ENCODE peak calls at places on chromosomes 16 and 17, in four cellular contexts. One of them, this sample, is unnamed. For H3K4me1 and H3K9me2, the result is how much of the 10 kb centered on the place peaks cover.

GRCh38 chr16:19118938-19119431 is 5.2 kb downstream of the ITPRIPL2 start:
- DNase-seq in hepatocyte: peak
- DNase-seq in GM23338: no peak
- DNase-seq in HCT116: no peak
- DNase-seq in this sample: no peak

GRCh38 chr17:82876602-82877391 is 37.0 kb upstream of the ZNF750 start:
- DNase-seq in HCT116: peak
- DNase-seq in GM23338: peak
- DNase-seq in hepatocyte: peak
- DNase-seq in this sample: no peak

GRCh38 chr17:81094224-81094743 is 59.3 kb downstream of the BAIAP2 start:
- DNase-seq in hepatocyte: no peak
- DNase-seq in GM23338: no peak
- DNase-seq in HCT116: no peak
- DNase-seq in this sample: no peak

GRCh38 chr17:9768381-9768934 is 22.9 kb downstream of the DHRS7C start:
- DNase-seq in GM23338: peak
- DNase-seq in HCT116: peak
- DNase-seq in hepatocyte: peak
- DNase-seq in this sample: peak

GRCh38 chr17:28225271-28225670 is 93.7 kb upstream of the TMEM97 start:
- DNase-seq in hepatocyte: no peak
- DNase-seq in HCT116: no peak
- DNase-seq in GM23338: no peak
- DNase-seq in this sample: no peak

GRCh38 chr17:80947200-80947940 is 44.3 kb upstream of the CHMP6 start:
- DNase-seq in hepatocyte: no peak
- DNase-seq in GM23338: no peak
- DNase-seq in HCT116: no peak
- DNase-seq in this sample: no peak

GRCh38 chr16:27314161-27314723 is 468 bp downstream of the IL4R start:
- DNase-seq in hepatocyte: peak
- DNase-seq in HCT116: peak
- DNase-seq in GM23338: peak
- DNase-seq in this sample: no peak

GRCh38 chr17:17751489-17751995 is 70.3 kb downstream of the RAI1 start:
- DNase-seq in hepatocyte: no peak
- DNase-seq in HCT116: no peak
- DNase-seq in GM23338: no peak
- DNase-seq in this sample: peak

GRCh38 chr17:77396610-77397009 is 255.8 kb downstream of the SEC14L1 start:
- DNase-seq in HCT116: no peak
- DNase-seq in GM23338: no peak
- DNase-seq in hepatocyte: no peak
- DNase-seq in this sample: no peak

GRCh38 chr17:57530508-57530907 is 214.6 kb downstream of the CCDC182 start:
- DNase-seq in GM23338: peak
- DNase-seq in hepatocyte: no peak
- DNase-seq in HCT116: no peak
- DNase-seq in this sample: peak

GRCh38 chr17:37570527-37571093 is 38.6 kb downstream of the SYNRG start:
- DNase-seq in HCT116: peak
- DNase-seq in GM23338: peak
- DNase-seq in hepatocyte: peak
- DNase-seq in this sample: peak

GRCh38 chr17:67054608-67055007 is 10.3 kb downstream of the CACNG1 start:
- DNase-seq in HCT116: no peak
- DNase-seq in GM23338: no peak
- DNase-seq in hepatocyte: no peak
- DNase-seq in this sample: no peak

GRCh38 chr16:85180047-85180878 is 68.0 kb upstream of the CIBAR2 start:
- DNase-seq in hepatocyte: no peak
- DNase-seq in HCT116: no peak
- DNase-seq in GM23338: no peak
- DNase-seq in this sample: no peak

GRCh38 chr16:71479420-71479819 is 9.7 kb downstream of the ZNF19 start:
- DNase-seq in hepatocyte: peak
- DNase-seq in HCT116: no peak
- DNase-seq in GM23338: peak
- DNase-seq in this sample: peak

GRCh38 chr16:90019543-90020259 is 445 bp upstream of the DBNDD1 start:
- DNase-seq in GM23338: peak
- DNase-seq in hepatocyte: peak
- DNase-seq in HCT116: no peak
- DNase-seq in this sample: peak

GRCh38 chr16:50547944-50548658 is at the start of gene NKD1:
- DNase-seq in hepatocyte: peak
- DNase-seq in HCT116: peak
- DNase-seq in GM23338: peak
- DNase-seq in this sample: peak

GRCh38 chr16:85617948-85618347 is 4.8 kb downstream of the GSE1 start:
- DNase-seq in HCT116: no peak
- DNase-seq in GM23338: no peak
- DNase-seq in hepatocyte: no peak
- DNase-seq in this sample: no peak

GRCh38 chr17:31224366-31224765 is 72.7 kb downstream of the OMG start:
- DNase-seq in HCT116: no peak
- DNase-seq in hepatocyte: no peak
- DNase-seq in GM23338: no peak
- DNase-seq in this sample: no peak

GRCh38 chr17:67063146-67063545 is 18.8 kb downstream of the CACNG1 start:
- DNase-seq in GM23338: no peak
- DNase-seq in HCT116: no peak
- DNase-seq in hepatocyte: no peak
- DNase-seq in this sample: no peak

GRCh38 chr17:9958586-9959281 is 53.7 kb upstream of the RCVRN start:
- DNase-seq in GM23338: peak
- DNase-seq in HCT116: no peak
- DNase-seq in hepatocyte: no peak
- DNase-seq in this sample: no peak

GRCh38 chr17:75849304-75849695 is 5.1 kb upstream of the UNC13D start:
- DNase-seq in HCT116: no peak
- DNase-seq in GM23338: no peak
- DNase-seq in hepatocyte: no peak
- DNase-seq in this sample: no peak
- H3K4me1 ChIP-seq in HCT116: under half
- H3K4me1 ChIP-seq in GM23338: under half
- H3K4me1 ChIP-seq in hepatocyte: under half
- H3K4me1 ChIP-seq in this sample: under half

GRCh38 chr17:7083592-7083991 is 3.5 kb upstream of the CLEC10A start:
- DNase-seq in GM23338: no peak
- DNase-seq in HCT116: no peak
- DNase-seq in hepatocyte: no peak
- DNase-seq in this sample: no peak

GRCh38 chr17:7080445-7081041 is 492 bp upstream of the CLEC10A start:
- DNase-seq in hepatocyte: no peak
- DNase-seq in HCT116: no peak
- DNase-seq in GM23338: no peak
- DNase-seq in this sample: no peak

GRCh38 chr17:7084058-7084457 is 4.0 kb upstream of the CLEC10A start:
- DNase-seq in hepatocyte: no peak
- DNase-seq in GM23338: no peak
- DNase-seq in HCT116: no peak
- DNase-seq in this sample: no peak

GRCh38 chr17:7079581-7080444 is at the start of gene CLEC10A:
- DNase-seq in hepatocyte: no peak
- DNase-seq in GM23338: no peak
- DNase-seq in HCT116: no peak
- DNase-seq in this sample: no peak

DNA sequence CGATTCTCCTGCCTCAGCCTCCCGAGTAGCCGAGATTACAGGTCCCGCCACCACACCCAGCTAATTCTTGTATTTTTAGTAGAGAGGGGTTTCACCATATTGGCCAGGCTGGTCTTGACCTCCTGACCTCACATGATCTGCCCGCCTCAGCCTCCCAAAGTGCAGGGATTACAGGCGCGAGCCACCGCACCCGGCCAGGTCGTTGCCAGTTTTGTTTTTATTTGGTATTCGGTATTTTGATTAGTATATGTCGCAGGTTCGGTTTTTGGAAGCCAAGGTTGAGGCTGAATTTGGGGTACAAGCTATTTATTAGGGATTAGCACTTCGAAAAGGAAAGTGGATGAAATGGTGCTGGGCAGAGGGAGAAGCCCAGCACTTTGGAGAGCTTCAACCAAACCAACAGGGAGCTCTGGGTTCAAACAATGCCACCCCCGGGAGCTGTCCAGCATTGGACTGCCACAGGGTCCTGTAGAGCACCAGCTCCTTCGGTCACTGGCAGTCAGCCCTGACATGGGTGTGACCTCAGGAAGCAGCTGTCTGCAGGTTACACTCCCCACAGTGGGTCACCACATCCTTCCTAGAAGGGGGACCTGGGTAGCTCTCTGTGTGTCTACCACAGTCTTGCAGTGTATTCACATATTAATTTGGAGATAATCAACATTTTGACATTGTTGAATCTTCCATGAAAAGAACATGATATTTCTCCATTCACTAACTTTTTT is 1.5 kb upstream of the CLEC10A start:
- DNase-seq in HCT116: no peak
- DNase-seq in hepatocyte: no peak
- DNase-seq in GM23338: no peak
- DNase-seq in this sample: no peak
- H3K9me2 ChIP-seq in HCT116: under half
- H3K9me2 ChIP-seq in hepatocyte: under half
- H3K9me2 ChIP-seq in GM23338: under half
- H3K9me2 ChIP-seq in this sample: under half

GRCh38 chr16:75559002-75559401 is 3.0 kb upstream of the TMEM231 start:
- DNase-seq in hepatocyte: no peak
- DNase-seq in GM23338: no peak
- DNase-seq in HCT116: no peak
- DNase-seq in this sample: no peak

GRCh38 chr16:75555213-75555706 is 792 bp downstream of the TMEM231 start:
- DNase-seq in GM23338: peak
- DNase-seq in HCT116: peak
- DNase-seq in hepatocyte: peak
- DNase-seq in this sample: peak

GRCh38 chr16:75552951-75553350 is 3.1 kb downstream of the TMEM231 start:
- DNase-seq in GM23338: no peak
- DNase-seq in HCT116: no peak
- DNase-seq in hepatocyte: no peak
- DNase-seq in this sample: no peak

GRCh38 chr16:75559564-75560372 is 3.7 kb upstream of the TMEM231 start:
- DNase-seq in HCT116: no peak
- DNase-seq in hepatocyte: peak
- DNase-seq in GM23338: peak
- DNase-seq in this sample: no peak

DNA sequence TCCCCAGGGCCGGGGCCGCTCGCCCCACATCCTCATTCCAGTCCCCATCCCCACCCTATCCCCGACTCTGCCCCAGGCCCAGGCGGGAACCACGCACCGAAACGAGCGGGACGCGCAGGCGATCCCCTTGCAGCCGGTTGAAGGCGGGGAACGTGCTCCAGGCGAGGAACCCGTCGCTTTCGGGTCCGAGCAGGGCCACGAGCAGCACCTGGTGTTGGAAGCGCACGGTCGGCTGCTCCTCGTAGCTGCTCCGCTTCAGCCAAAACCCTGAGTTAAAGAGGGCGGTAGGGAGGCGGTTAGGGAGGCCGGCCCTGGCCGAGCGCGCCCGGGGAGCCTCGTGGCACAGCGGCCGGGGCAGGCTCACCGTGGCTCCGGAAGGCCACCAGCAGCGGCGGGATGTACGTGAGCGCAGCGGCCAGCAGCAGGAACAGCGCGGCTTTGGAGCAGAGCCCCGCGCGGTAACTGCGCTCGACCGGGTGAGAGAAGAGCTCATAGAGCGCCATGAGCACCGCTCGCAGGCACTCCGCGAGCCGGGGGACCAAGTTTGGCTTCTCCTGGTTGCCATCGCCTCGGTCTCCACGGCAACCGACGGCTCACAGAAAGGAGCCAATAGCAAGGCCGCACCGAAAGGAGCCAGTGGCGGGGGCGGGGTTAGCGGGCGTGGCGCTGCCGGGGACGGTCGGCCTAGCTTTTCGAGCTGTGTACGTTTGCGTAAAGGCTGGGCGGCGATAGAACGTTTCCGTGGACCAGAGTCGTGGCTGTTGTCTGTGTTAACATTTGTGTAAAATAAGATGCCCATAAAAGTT is at the start of gene TMEM231:
- DNase-seq in hepatocyte: peak
- DNase-seq in HCT116: peak
- DNase-seq in GM23338: peak
- DNase-seq in this sample: peak
- TF ChIP-seq CTCF in hepatocyte: no peak
- TF ChIP-seq CTCF in HCT116: no peak
- TF ChIP-seq CTCF in GM23338: no peak
- TF ChIP-seq CTCF in this sample: peak

GRCh38 chr16:67449739-67450138 is 18.8 kb downstream of the HSD11B2 start:
- DNase-seq in GM23338: no peak
- DNase-seq in HCT116: no peak
- DNase-seq in hepatocyte: no peak
- DNase-seq in this sample: no peak

GRCh38 chr16:67451061-67451703 is 20.3 kb downstream of the HSD11B2 start:
- DNase-seq in GM23338: no peak
- DNase-seq in HCT116: no peak
- DNase-seq in hepatocyte: no peak
- DNase-seq in this sample: no peak

GRCh38 chr16:67447508-67448076 is 16.7 kb downstream of the HSD11B2 start:
- DNase-seq in GM23338: peak
- DNase-seq in HCT116: peak
- DNase-seq in hepatocyte: no peak
- DNase-seq in this sample: peak

GRCh38 chr16:67448580-67448979 is 17.7 kb downstream of the HSD11B2 start:
- DNase-seq in GM23338: no peak
- DNase-seq in hepatocyte: no peak
- DNase-seq in HCT116: no peak
- DNase-seq in this sample: no peak

GRCh38 chr16:67449328-67449727 is 18.4 kb downstream of the HSD11B2 start:
- DNase-seq in GM23338: no peak
- DNase-seq in HCT116: no peak
- DNase-seq in hepatocyte: no peak
- DNase-seq in this sample: no peak
- H3K4me1 ChIP-seq in GM23338: under half
- H3K4me1 ChIP-seq in HCT116: under half
- H3K4me1 ChIP-seq in hepatocyte: under half
- H3K4me1 ChIP-seq in this sample: under half

DNA sequence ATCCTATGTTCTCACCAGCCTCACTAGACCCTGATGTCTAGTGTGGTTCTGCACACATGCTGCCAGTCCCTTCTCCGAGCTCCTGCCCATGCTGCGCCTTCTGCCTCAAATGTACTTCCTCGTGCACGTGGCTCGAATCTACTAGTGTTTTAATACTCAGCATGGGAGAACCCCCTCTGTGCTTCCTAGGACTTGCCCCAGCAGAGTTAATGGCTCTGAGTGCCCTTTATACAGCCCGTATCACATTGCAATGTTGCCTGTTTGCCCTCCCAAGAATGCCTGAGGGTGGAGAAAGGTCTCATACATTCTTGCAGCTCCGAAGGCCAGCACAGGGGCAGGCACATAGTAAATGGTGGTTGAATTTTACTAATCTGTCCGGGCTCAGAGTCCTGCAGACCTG is 190.8 kb upstream of the NLRP1 start:
- DNase-seq in HCT116: no peak
- DNase-seq in hepatocyte: no peak
- DNase-seq in GM23338: no peak
- DNase-seq in this sample: no peak
- H3K9me2 ChIP-seq in HCT116: under half
- H3K9me2 ChIP-seq in hepatocyte: under half
- H3K9me2 ChIP-seq in GM23338: under half
- H3K9me2 ChIP-seq in this sample: under half

This sample was measured in OCI-LY7.